ENCODE peak calls at places on chromosomes 1 and 21, in five cellular contexts. V is progenitor cell of endocrine pancreas; F is activated CD4-positive, alpha-beta T cell treated with anti-CD3 and anti-CD28 coated beads for 48 hours; C is NCI-H1417; W is GM10248. A is an unnamed sample.

GRCh38 chr21:15976807-15977206 is 247.0 kb downstream of the USP25 start:
- DNase-seq in V (no peak), F (no peak), C (no peak), W (no peak), A (no peak)

GRCh38 chr1:114152211-114153050 is 1.2 kb downstream of the SYT6 start:
- DNase-seq in V (peak; percentile 47), F (peak; percentile 18), C (peak; percentile 25), W (no peak), A (no peak)

GRCh38 chr1:54849219-54850081 is 37.5 kb downstream of the DHCR24 start:
- DNase-seq in V (no peak), F (no peak), C (no peak), W (no peak), A (no peak)

GRCh38 chr1:4303303-4303702 is 351.1 kb upstream of the AJAP1 start:
- DNase-seq in V (no peak), F (no peak), C (no peak), W (no peak), A (no peak)

GRCh38 chr1:200951016-200951415 is 56.3 kb downstream of the INAVA start:
- DNase-seq in V (no peak), F (no peak), C (no peak), W (no peak), A (no peak)

GRCh38 chr21:14737922-14738321 is 191.8 kb upstream of the SAMSN1 start:
- DNase-seq in V (no peak), F (peak; percentile 42), C (peak; percentile 8), W (peak; percentile 17), A (peak; percentile 9)

GRCh38 chr1:210123924-210124589 is 108.5 kb upstream of the SERTAD4 start:
- DNase-seq in V (no peak), F (no peak), C (no peak), W (no peak), A (no peak)

GRCh38 chr1:16607433-16607851 is 5.9 kb downstream of the NBPF1 start:
- DNase-seq in V (no peak), F (no peak), C (no peak), W (no peak), A (no peak)

GRCh38 chr21:43824250-43824882 is 35.0 kb downstream of the RRP1 start:
- DNase-seq in V (no peak), F (no peak), C (no peak), W (no peak), A (no peak)

GRCh38 chr1:116529199-116529616 is 41.6 kb downstream of the CD58 start:
- DNase-seq in V (no peak), F (no peak), C (no peak), W (no peak), A (no peak)

GRCh38 chr1:54356680-54357147 is 49.5 kb downstream of the SSBP3 start:
- DNase-seq in V (no peak), F (peak; percentile 47), C (no peak), W (peak; percentile 54), A (no peak)